ENCODE peak calls at places on chromosome 21, in eight cellular contexts. One of them, this sample, is unnamed.

GRCh38 chr21:42653492-42654061 is at the start of gene PDE9A:
- DNase-seq in C1 segment of cervical spinal cord: no peak
- DNase-seq in ascending aorta: no peak
- DNase-seq in psoas muscle: peak
- DNase-seq in CD8-positive, alpha-beta T cell: no peak
- DNase-seq in RCC 7860: no peak
- DNase-seq in erythroblast: no peak
- DNase-seq in NCI-H510A treated with DMSO at 0.1 percent for 48 hours: no peak
- DNase-seq in this sample: peak

GRCh38 chr21:44539031-44539430 is 964 bp downstream of the KRTAP10-1 start:
- DNase-seq in C1 segment of cervical spinal cord: no peak
- DNase-seq in ascending aorta: no peak
- DNase-seq in psoas muscle: no peak
- DNase-seq in CD8-positive, alpha-beta T cell: no peak
- DNase-seq in RCC 7860: no peak
- DNase-seq in erythroblast: no peak
- DNase-seq in NCI-H510A treated with DMSO at 0.1 percent for 48 hours: no peak
- DNase-seq in this sample: no peak

GRCh38 chr21:33026299-33026858 is 644 bp downstream of the OLIG2 start:
- DNase-seq in C1 segment of cervical spinal cord: no peak
- DNase-seq in ascending aorta: no peak
- DNase-seq in psoas muscle: no peak
- DNase-seq in CD8-positive, alpha-beta T cell: no peak
- DNase-seq in RCC 7860: no peak
- DNase-seq in erythroblast: no peak
- DNase-seq in NCI-H510A treated with DMSO at 0.1 percent for 48 hours: no peak
- DNase-seq in this sample: no peak

GRCh38 chr21:17709266-17709611 is 96.5 kb upstream of the BTG3 start:
- DNase-seq in C1 segment of cervical spinal cord: no peak
- DNase-seq in ascending aorta: no peak
- DNase-seq in psoas muscle: no peak
- DNase-seq in CD8-positive, alpha-beta T cell: no peak
- DNase-seq in RCC 7860: no peak
- DNase-seq in erythroblast: no peak
- DNase-seq in NCI-H510A treated with DMSO at 0.1 percent for 48 hours: no peak
- DNase-seq in this sample: no peak

GRCh38 chr21:41808846-41809245 is 42.0 kb upstream of the RIPK4 start:
- DNase-seq in C1 segment of cervical spinal cord: no peak
- DNase-seq in ascending aorta: no peak
- DNase-seq in psoas muscle: no peak
- DNase-seq in CD8-positive, alpha-beta T cell: no peak
- DNase-seq in RCC 7860: no peak
- DNase-seq in erythroblast: peak
- DNase-seq in NCI-H510A treated with DMSO at 0.1 percent for 48 hours: no peak
- DNase-seq in this sample: peak

GRCh38 chr21:32256873-32257620 is 21.8 kb downstream of the MIS18A start:
- DNase-seq in C1 segment of cervical spinal cord: peak
- DNase-seq in ascending aorta: peak
- DNase-seq in psoas muscle: peak
- DNase-seq in CD8-positive, alpha-beta T cell: no peak
- DNase-seq in RCC 7860: peak
- DNase-seq in erythroblast: no peak
- DNase-seq in NCI-H510A treated with DMSO at 0.1 percent for 48 hours: no peak
- DNase-seq in this sample: no peak

GRCh38 chr21:30434033-30434631 is 4.1 kb downstream of the KRTAP13-4 start:
- DNase-seq in C1 segment of cervical spinal cord: no peak
- DNase-seq in ascending aorta: no peak
- DNase-seq in psoas muscle: no peak
- DNase-seq in CD8-positive, alpha-beta T cell: no peak
- DNase-seq in RCC 7860: no peak
- DNase-seq in erythroblast: peak
- DNase-seq in NCI-H510A treated with DMSO at 0.1 percent for 48 hours: peak
- DNase-seq in this sample: no peak

GRCh38 chr21:35743571-35743970 is 316.8 kb downstream of the SETD4 start:
- DNase-seq in C1 segment of cervical spinal cord: no peak
- DNase-seq in ascending aorta: no peak
- DNase-seq in psoas muscle: no peak
- DNase-seq in CD8-positive, alpha-beta T cell: no peak
- DNase-seq in RCC 7860: peak
- DNase-seq in erythroblast: no peak
- DNase-seq in NCI-H510A treated with DMSO at 0.1 percent for 48 hours: no peak
- DNase-seq in this sample: no peak

GRCh38 chr21:45328198-45329087 is 40.7 kb upstream of the POFUT2 start:
- DNase-seq in C1 segment of cervical spinal cord: no peak
- DNase-seq in ascending aorta: no peak
- DNase-seq in psoas muscle: peak
- DNase-seq in CD8-positive, alpha-beta T cell: no peak
- DNase-seq in RCC 7860: no peak
- DNase-seq in erythroblast: no peak
- DNase-seq in NCI-H510A treated with DMSO at 0.1 percent for 48 hours: no peak
- DNase-seq in this sample: peak

GRCh38 chr21:38289697-38290096 is 32.9 kb downstream of the KCNJ15 start:
- DNase-seq in C1 segment of cervical spinal cord: no peak
- DNase-seq in ascending aorta: peak
- DNase-seq in psoas muscle: no peak
- DNase-seq in CD8-positive, alpha-beta T cell: no peak
- DNase-seq in RCC 7860: peak
- DNase-seq in erythroblast: no peak
- DNase-seq in NCI-H510A treated with DMSO at 0.1 percent for 48 hours: no peak
- DNase-seq in this sample: no peak

GRCh38 chr21:45134677-45135076 is 60.3 kb downstream of the ADARB1 start:
- DNase-seq in C1 segment of cervical spinal cord: no peak
- DNase-seq in ascending aorta: no peak
- DNase-seq in psoas muscle: no peak
- DNase-seq in CD8-positive, alpha-beta T cell: no peak
- DNase-seq in RCC 7860: no peak
- DNase-seq in erythroblast: no peak
- DNase-seq in NCI-H510A treated with DMSO at 0.1 percent for 48 hours: no peak
- DNase-seq in this sample: no peak

GRCh38 chr21:22711636-22712035 is 1713.4 kb downstream of the NCAM2 start:
- DNase-seq in C1 segment of cervical spinal cord: no peak
- DNase-seq in ascending aorta: no peak
- DNase-seq in psoas muscle: no peak
- DNase-seq in CD8-positive, alpha-beta T cell: no peak
- DNase-seq in RCC 7860: no peak
- DNase-seq in erythroblast: no peak
- DNase-seq in NCI-H510A treated with DMSO at 0.1 percent for 48 hours: no peak
- DNase-seq in this sample: no peak

GRCh38 chr21:26909972-26910371 is 56.9 kb downstream of the ADAMTS5 start:
- DNase-seq in C1 segment of cervical spinal cord: no peak
- DNase-seq in ascending aorta: no peak
- DNase-seq in psoas muscle: no peak
- DNase-seq in CD8-positive, alpha-beta T cell: no peak
- DNase-seq in RCC 7860: peak
- DNase-seq in erythroblast: no peak
- DNase-seq in NCI-H510A treated with DMSO at 0.1 percent for 48 hours: no peak
- DNase-seq in this sample: no peak

GRCh38 chr21:46093668-46094400 is 4.1 kb upstream of the COL6A2 start:
- DNase-seq in C1 segment of cervical spinal cord: no peak
- DNase-seq in ascending aorta: no peak
- DNase-seq in psoas muscle: peak
- DNase-seq in CD8-positive, alpha-beta T cell: no peak
- DNase-seq in RCC 7860: no peak
- DNase-seq in erythroblast: no peak
- DNase-seq in NCI-H510A treated with DMSO at 0.1 percent for 48 hours: no peak
- DNase-seq in this sample: no peak

GRCh38 chr21:37381883-37382585 is 15.5 kb downstream of the DYRK1A start:
- DNase-seq in C1 segment of cervical spinal cord: no peak
- DNase-seq in ascending aorta: no peak
- DNase-seq in psoas muscle: no peak
- DNase-seq in CD8-positive, alpha-beta T cell: no peak
- DNase-seq in RCC 7860: no peak
- DNase-seq in erythroblast: no peak
- DNase-seq in NCI-H510A treated with DMSO at 0.1 percent for 48 hours: no peak
- DNase-seq in this sample: no peak

GRCh38 chr21:26739189-26739588 is 106.0 kb downstream of the ADAMTS1 start:
- DNase-seq in C1 segment of cervical spinal cord: no peak
- DNase-seq in ascending aorta: no peak
- DNase-seq in psoas muscle: no peak
- DNase-seq in CD8-positive, alpha-beta T cell: no peak
- DNase-seq in RCC 7860: no peak
- DNase-seq in erythroblast: no peak
- DNase-seq in NCI-H510A treated with DMSO at 0.1 percent for 48 hours: no peak
- DNase-seq in this sample: no peak

GRCh38 chr21:33522297-33522696 is 19.6 kb downstream of the GART start:
- DNase-seq in C1 segment of cervical spinal cord: no peak
- DNase-seq in ascending aorta: no peak
- DNase-seq in psoas muscle: no peak
- DNase-seq in CD8-positive, alpha-beta T cell: no peak
- DNase-seq in RCC 7860: no peak
- DNase-seq in erythroblast: no peak
- DNase-seq in NCI-H510A treated with DMSO at 0.1 percent for 48 hours: no peak
- DNase-seq in this sample: no peak

GRCh38 chr21:35521852-35522505 is 472.9 kb upstream of the RUNX1 start:
- DNase-seq in C1 segment of cervical spinal cord: no peak
- DNase-seq in ascending aorta: no peak
- DNase-seq in psoas muscle: no peak
- DNase-seq in CD8-positive, alpha-beta T cell: no peak
- DNase-seq in RCC 7860: no peak
- DNase-seq in erythroblast: no peak
- DNase-seq in NCI-H510A treated with DMSO at 0.1 percent for 48 hours: no peak
- DNase-seq in this sample: no peak

GRCh38 chr21:42039911-42040351 is 29.8 kb upstream of the ZBTB21 start:
- DNase-seq in C1 segment of cervical spinal cord: no peak
- DNase-seq in ascending aorta: no peak
- DNase-seq in psoas muscle: no peak
- DNase-seq in CD8-positive, alpha-beta T cell: no peak
- DNase-seq in RCC 7860: no peak
- DNase-seq in erythroblast: no peak
- DNase-seq in NCI-H510A treated with DMSO at 0.1 percent for 48 hours: peak
- DNase-seq in this sample: no peak

GRCh38 chr21:44438531-44439210 is 16.6 kb upstream of the LRRC3 start:
- DNase-seq in C1 segment of cervical spinal cord: no peak
- DNase-seq in ascending aorta: no peak
- DNase-seq in psoas muscle: peak
- DNase-seq in CD8-positive, alpha-beta T cell: no peak
- DNase-seq in RCC 7860: no peak
- DNase-seq in erythroblast: no peak
- DNase-seq in NCI-H510A treated with DMSO at 0.1 percent for 48 hours: no peak
- DNase-seq in this sample: peak

GRCh38 chr21:44582980-44583799 is 2.8 kb upstream of the KRTAP10-5 start:
- DNase-seq in C1 segment of cervical spinal cord: no peak
- DNase-seq in ascending aorta: no peak
- DNase-seq in psoas muscle: no peak
- DNase-seq in CD8-positive, alpha-beta T cell: no peak
- DNase-seq in RCC 7860: no peak
- DNase-seq in erythroblast: no peak
- DNase-seq in NCI-H510A treated with DMSO at 0.1 percent for 48 hours: no peak
- DNase-seq in this sample: no peak

GRCh38 chr21:29181799-29182470 is 51.5 kb downstream of the MAP3K7CL start:
- DNase-seq in C1 segment of cervical spinal cord: no peak
- DNase-seq in ascending aorta: no peak
- DNase-seq in psoas muscle: no peak
- DNase-seq in CD8-positive, alpha-beta T cell: no peak
- DNase-seq in RCC 7860: peak
- DNase-seq in erythroblast: no peak
- DNase-seq in NCI-H510A treated with DMSO at 0.1 percent for 48 hours: no peak
- DNase-seq in this sample: no peak

GRCh38 chr21:26583737-26584136 is 10.7 kb upstream of the CYYR1 start:
- DNase-seq in C1 segment of cervical spinal cord: no peak
- DNase-seq in ascending aorta: no peak
- DNase-seq in psoas muscle: no peak
- DNase-seq in CD8-positive, alpha-beta T cell: no peak
- DNase-seq in RCC 7860: no peak
- DNase-seq in erythroblast: no peak
- DNase-seq in NCI-H510A treated with DMSO at 0.1 percent for 48 hours: no peak
- DNase-seq in this sample: no peak

GRCh38 chr21:16007933-16008332 is 278.2 kb downstream of the USP25 start:
- DNase-seq in C1 segment of cervical spinal cord: no peak
- DNase-seq in ascending aorta: no peak
- DNase-seq in psoas muscle: no peak
- DNase-seq in CD8-positive, alpha-beta T cell: no peak
- DNase-seq in RCC 7860: no peak
- DNase-seq in erythroblast: no peak
- DNase-seq in NCI-H510A treated with DMSO at 0.1 percent for 48 hours: no peak
- DNase-seq in this sample: no peak

GRCh38 chr21:45102391-45102932 is 28.1 kb downstream of the ADARB1 start:
- DNase-seq in C1 segment of cervical spinal cord: no peak
- DNase-seq in ascending aorta: no peak
- DNase-seq in psoas muscle: no peak
- DNase-seq in CD8-positive, alpha-beta T cell: no peak
- DNase-seq in RCC 7860: no peak
- DNase-seq in erythroblast: no peak
- DNase-seq in NCI-H510A treated with DMSO at 0.1 percent for 48 hours: no peak
- DNase-seq in this sample: no peak

GRCh38 chr21:29718081-29718815 is 221.5 kb downstream of the GRIK1 start:
- DNase-seq in C1 segment of cervical spinal cord: no peak
- DNase-seq in ascending aorta: no peak
- DNase-seq in psoas muscle: no peak
- DNase-seq in CD8-positive, alpha-beta T cell: no peak
- DNase-seq in RCC 7860: no peak
- DNase-seq in erythroblast: no peak
- DNase-seq in NCI-H510A treated with DMSO at 0.1 percent for 48 hours: no peak
- DNase-seq in this sample: no peak

GRCh38 chr21:17911628-17912027 is 92.5 kb upstream of the C21orf91 start:
- DNase-seq in C1 segment of cervical spinal cord: no peak
- DNase-seq in ascending aorta: no peak
- DNase-seq in psoas muscle: no peak
- DNase-seq in CD8-positive, alpha-beta T cell: no peak
- DNase-seq in RCC 7860: no peak
- DNase-seq in erythroblast: no peak
- DNase-seq in NCI-H510A treated with DMSO at 0.1 percent for 48 hours: no peak
- DNase-seq in this sample: no peak

GRCh38 chr21:37087188-37087587 is 14.1 kb downstream of the TTC3 start:
- DNase-seq in C1 segment of cervical spinal cord: no peak
- DNase-seq in ascending aorta: no peak
- DNase-seq in psoas muscle: no peak
- DNase-seq in CD8-positive, alpha-beta T cell: no peak
- DNase-seq in RCC 7860: no peak
- DNase-seq in erythroblast: peak
- DNase-seq in NCI-H510A treated with DMSO at 0.1 percent for 48 hours: peak
- DNase-seq in this sample: no peak

GRCh38 chr21:33419538-33420123 is 16.4 kb downstream of the IFNGR2 start:
- DNase-seq in C1 segment of cervical spinal cord: no peak
- DNase-seq in ascending aorta: no peak
- DNase-seq in psoas muscle: no peak
- DNase-seq in CD8-positive, alpha-beta T cell: no peak
- DNase-seq in RCC 7860: peak
- DNase-seq in erythroblast: peak
- DNase-seq in NCI-H510A treated with DMSO at 0.1 percent for 48 hours: no peak
- DNase-seq in this sample: no peak

GRCh38 chr21:33360871-33361602 is 36.3 kb downstream of the IFNAR1 start:
- DNase-seq in C1 segment of cervical spinal cord: peak
- DNase-seq in ascending aorta: peak
- DNase-seq in psoas muscle: peak
- DNase-seq in CD8-positive, alpha-beta T cell: peak
- DNase-seq in RCC 7860: peak
- DNase-seq in erythroblast: peak
- DNase-seq in NCI-H510A treated with DMSO at 0.1 percent for 48 hours: peak
- DNase-seq in this sample: no peak

GRCh38 chr21:45977396-45977795 is 4.2 kb upstream of the COL6A1 start:
- DNase-seq in C1 segment of cervical spinal cord: no peak
- DNase-seq in ascending aorta: no peak
- DNase-seq in psoas muscle: peak
- DNase-seq in CD8-positive, alpha-beta T cell: no peak
- DNase-seq in RCC 7860: no peak
- DNase-seq in erythroblast: no peak
- DNase-seq in NCI-H510A treated with DMSO at 0.1 percent for 48 hours: no peak
- DNase-seq in this sample: no peak

GRCh38 chr21:42787613-42788012 is 91.7 kb downstream of the WDR4 start:
- DNase-seq in C1 segment of cervical spinal cord: no peak
- DNase-seq in ascending aorta: no peak
- DNase-seq in psoas muscle: no peak
- DNase-seq in CD8-positive, alpha-beta T cell: no peak
- DNase-seq in RCC 7860: no peak
- DNase-seq in erythroblast: no peak
- DNase-seq in NCI-H510A treated with DMSO at 0.1 percent for 48 hours: no peak
- DNase-seq in this sample: no peak

GRCh38 chr21:45001134-45002095 is 61.6 kb downstream of the SLX9 start:
- DNase-seq in C1 segment of cervical spinal cord: peak
- DNase-seq in ascending aorta: peak
- DNase-seq in psoas muscle: peak
- DNase-seq in CD8-positive, alpha-beta T cell: no peak
- DNase-seq in RCC 7860: peak
- DNase-seq in erythroblast: no peak
- DNase-seq in NCI-H510A treated with DMSO at 0.1 percent for 48 hours: no peak
- DNase-seq in this sample: peak

GRCh38 chr21:42456457-42456856 is 39.6 kb downstream of the RSPH1 start:
- DNase-seq in C1 segment of cervical spinal cord: no peak
- DNase-seq in ascending aorta: no peak
- DNase-seq in psoas muscle: no peak
- DNase-seq in CD8-positive, alpha-beta T cell: no peak
- DNase-seq in RCC 7860: no peak
- DNase-seq in erythroblast: no peak
- DNase-seq in NCI-H510A treated with DMSO at 0.1 percent for 48 hours: peak
- DNase-seq in this sample: no peak